ENCODE peak calls at places on chromosomes 2 and 18, in four cellular contexts. One of them, this sample, is unnamed.

GRCh38 chr2:73984922-73985317 is 210 bp downstream of the TET3 start:
- DNase-seq in BJ: no peak
- DNase-seq in neural progenitor cell: peak; percentile 83
- DNase-seq in RWPE2: no peak
- DNase-seq in this sample: no peak

GRCh38 chr18:56575819-56576663 is 62.4 kb downstream of the TXNL1 start:
- DNase-seq in neural progenitor cell: peak; percentile 71
- DNase-seq in RWPE2: no peak
- DNase-seq in BJ: peak; percentile 11
- DNase-seq in this sample: no peak

GRCh38 chr2:127403460-127403859 is 14.8 kb upstream of the PROC start:
- DNase-seq in RWPE2: no peak
- DNase-seq in BJ: no peak
- DNase-seq in neural progenitor cell: no peak
- DNase-seq in this sample: no peak

GRCh38 chr2:136332436-136333095 is 214.6 kb upstream of the CXCR4 start:
- DNase-seq in BJ: no peak
- DNase-seq in RWPE2: no peak
- DNase-seq in neural progenitor cell: no peak
- DNase-seq in this sample: no peak

GRCh38 chr18:67726882-67727281 is 210.4 kb upstream of the DSEL start:
- DNase-seq in RWPE2: no peak
- DNase-seq in neural progenitor cell: no peak
- DNase-seq in BJ: no peak
- DNase-seq in this sample: no peak

GRCh38 chr2:80748576-80748975 is 444.0 kb upstream of the LRRTM1 start:
- DNase-seq in RWPE2: no peak
- DNase-seq in BJ: no peak
- DNase-seq in neural progenitor cell: no peak
- DNase-seq in this sample: no peak

GRCh38 chr2:152396051-152396511 is 61.1 kb downstream of the FMNL2 start:
- DNase-seq in RWPE2: no peak
- DNase-seq in neural progenitor cell: no peak
- DNase-seq in BJ: no peak
- DNase-seq in this sample: no peak

GRCh38 chr2:15734871-15735737 is 143.4 kb downstream of the DDX1 start:
- DNase-seq in BJ: no peak
- DNase-seq in RWPE2: no peak
- DNase-seq in neural progenitor cell: no peak
- DNase-seq in this sample: no peak

GRCh38 chr18:59639821-59640220 is 57.4 kb downstream of the CCBE1 start:
- DNase-seq in BJ: no peak
- DNase-seq in neural progenitor cell: no peak
- DNase-seq in RWPE2: no peak
- DNase-seq in this sample: no peak

GRCh38 chr2:64888591-64889309 is 100.4 kb upstream of the SLC1A4 start:
- DNase-seq in neural progenitor cell: no peak
- DNase-seq in RWPE2: no peak
- DNase-seq in BJ: no peak
- DNase-seq in this sample: no peak

GRCh38 chr2:85133751-85134254 is 611 bp downstream of the TCF7L1 start:
- DNase-seq in RWPE2: peak; percentile 70
- DNase-seq in neural progenitor cell: no peak
- DNase-seq in BJ: no peak
- DNase-seq in this sample: peak; percentile 28

GRCh38 chr2:134836986-134837385 is 1.4 kb upstream of the ACMSD start:
- DNase-seq in RWPE2: no peak
- DNase-seq in BJ: peak; percentile 85
- DNase-seq in neural progenitor cell: no peak
- DNase-seq in this sample: no peak

GRCh38 chr18:49788327-49788908 is 24.9 kb downstream of the ACAA2 start:
- DNase-seq in neural progenitor cell: no peak
- DNase-seq in RWPE2: no peak
- DNase-seq in BJ: no peak
- DNase-seq in this sample: no peak

GRCh38 chr2:186561467-186562208 is 28.2 kb upstream of the ITGAV start:
- DNase-seq in neural progenitor cell: no peak
- DNase-seq in BJ: no peak
- DNase-seq in RWPE2: no peak
- DNase-seq in this sample: no peak

GRCh38 chr2:120653026-120653425 is 82.6 kb upstream of the GLI2 start:
- DNase-seq in neural progenitor cell: no peak
- DNase-seq in BJ: no peak
- DNase-seq in RWPE2: no peak
- DNase-seq in this sample: no peak
- H3K36me3 ChIP-seq in neural progenitor cell: no peaks in the 10 kb centered on the region
- H3K36me3 ChIP-seq in BJ: no peaks in the 10 kb centered on the region
- H3K36me3 ChIP-seq in RWPE2: no peaks in the 10 kb centered on the region
- H3K36me3 ChIP-seq in this sample: no peaks in the 10 kb centered on the region

GRCh38 chr2:205732314-205732713 is 50.0 kb downstream of the NRP2 start:
- DNase-seq in neural progenitor cell: no peak
- DNase-seq in RWPE2: no peak
- DNase-seq in BJ: no peak
- DNase-seq in this sample: no peak

GRCh38 chr2:205731521-205731965 is 49.2 kb downstream of the NRP2 start:
- DNase-seq in BJ: no peak
- DNase-seq in neural progenitor cell: no peak
- DNase-seq in RWPE2: no peak
- DNase-seq in this sample: no peak

GRCh38 chr2:205730701-205731271 is 48.5 kb downstream of the NRP2 start:
- DNase-seq in BJ: no peak
- DNase-seq in RWPE2: no peak
- DNase-seq in neural progenitor cell: no peak
- DNase-seq in this sample: no peak

GRCh38 chr2:205733082-205733481 is 50.8 kb downstream of the NRP2 start:
- DNase-seq in neural progenitor cell: no peak
- DNase-seq in RWPE2: no peak
- DNase-seq in BJ: no peak
- DNase-seq in this sample: peak; percentile 52

DNA sequence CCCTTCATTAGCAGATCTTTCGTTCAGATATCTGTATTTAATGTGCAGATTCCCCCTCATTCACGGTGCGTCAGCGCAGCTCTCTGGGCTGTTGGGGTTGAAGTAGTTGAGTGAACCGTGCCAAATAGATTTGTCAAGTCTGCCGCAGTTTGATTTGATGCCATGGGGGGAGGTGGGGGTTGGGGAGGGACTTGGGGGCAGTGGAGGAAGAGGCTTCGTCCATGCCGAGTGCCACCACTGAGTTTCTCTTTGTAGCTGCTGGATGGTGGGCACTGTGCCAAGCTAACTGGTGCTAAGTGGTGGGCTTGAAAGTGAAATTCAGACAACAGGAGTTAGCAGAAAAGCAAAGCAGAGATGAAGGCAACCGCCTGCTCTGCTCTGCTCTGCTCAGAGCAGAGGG is 47.9 kb downstream of the NRP2 start:
- DNase-seq in RWPE2: no peak
- DNase-seq in neural progenitor cell: no peak
- DNase-seq in BJ: no peak
- DNase-seq in this sample: no peak
- H3K36me3 ChIP-seq in RWPE2: peaks cover 14% of the 10 kb centered on the region
- H3K36me3 ChIP-seq in neural progenitor cell: no peaks in the 10 kb centered on the region
- H3K36me3 ChIP-seq in BJ: no peaks in the 10 kb centered on the region
- H3K36me3 ChIP-seq in this sample: no peaks in the 10 kb centered on the region

DNA sequence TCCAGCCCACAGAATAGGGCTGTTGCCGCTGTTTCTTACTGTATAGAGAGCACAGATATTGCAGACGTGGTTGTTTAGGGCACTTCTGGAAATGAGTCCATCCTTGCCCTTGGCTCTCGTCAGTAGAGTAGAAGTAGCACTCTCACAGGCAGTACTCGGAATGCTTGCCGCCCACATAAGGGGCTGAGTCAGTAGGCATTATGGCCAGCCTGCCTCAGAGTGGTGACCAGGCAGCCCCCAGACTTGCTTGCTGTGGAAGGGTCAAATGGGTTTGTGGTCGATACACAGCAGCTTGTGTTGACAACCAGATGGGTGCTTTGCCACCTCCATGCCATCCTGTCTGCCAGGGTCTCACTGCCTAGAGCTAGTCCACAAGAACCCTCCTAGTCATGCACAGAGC is 38.7 kb downstream of the PLEKHB2 start:
- DNase-seq in RWPE2: no peak
- DNase-seq in BJ: no peak
- DNase-seq in neural progenitor cell: no peak
- DNase-seq in this sample: no peak
- H3K36me3 ChIP-seq in RWPE2: peaks cover 52% of the 10 kb centered on the region
- H3K36me3 ChIP-seq in BJ: peaks cover 17% of the 10 kb centered on the region
- H3K36me3 ChIP-seq in neural progenitor cell: peaks cover 5% of the 10 kb centered on the region
- H3K36me3 ChIP-seq in this sample: no peaks in the 10 kb centered on the region

GRCh38 chr2:218230882-218231281 is 13.9 kb downstream of the ARPC2 start:
- DNase-seq in neural progenitor cell: no peak
- DNase-seq in BJ: no peak
- DNase-seq in RWPE2: no peak
- DNase-seq in this sample: no peak

GRCh38 chr2:218226903-218227302 is 9.9 kb downstream of the ARPC2 start:
- DNase-seq in neural progenitor cell: no peak
- DNase-seq in RWPE2: no peak
- DNase-seq in BJ: no peak
- DNase-seq in this sample: no peak

GRCh38 chr2:218228366-218229092 is 11.5 kb downstream of the ARPC2 start:
- DNase-seq in BJ: no peak
- DNase-seq in RWPE2: no peak
- DNase-seq in neural progenitor cell: no peak
- DNase-seq in this sample: no peak

GRCh38 chr2:218229239-218229638 is 12.2 kb downstream of the ARPC2 start:
- DNase-seq in BJ: peak; percentile 80
- DNase-seq in neural progenitor cell: no peak
- DNase-seq in RWPE2: no peak
- DNase-seq in this sample: no peak

GRCh38 chr2:218229851-218230250 is 12.9 kb downstream of the ARPC2 start:
- DNase-seq in BJ: no peak
- DNase-seq in RWPE2: no peak
- DNase-seq in neural progenitor cell: no peak
- DNase-seq in this sample: no peak
- H3K36me3 ChIP-seq in BJ: peaks cover 26% of the 10 kb centered on the region
- H3K36me3 ChIP-seq in RWPE2: peaks cover 95% of the 10 kb centered on the region
- H3K36me3 ChIP-seq in neural progenitor cell: peaks cover 15% of the 10 kb centered on the region
- H3K36me3 ChIP-seq in this sample: no peaks in the 10 kb centered on the region

GRCh38 chr18:62576858-62577512 is 54.2 kb downstream of the ZCCHC2 start:
- DNase-seq in RWPE2: no peak
- DNase-seq in BJ: no peak
- DNase-seq in neural progenitor cell: no peak
- DNase-seq in this sample: no peak
- H3K36me3 ChIP-seq in RWPE2: peaks cover 16% of the 10 kb centered on the region
- H3K36me3 ChIP-seq in BJ: peaks cover 8% of the 10 kb centered on the region
- H3K36me3 ChIP-seq in neural progenitor cell: no peaks in the 10 kb centered on the region
- H3K36me3 ChIP-seq in this sample: no peaks in the 10 kb centered on the region

GRCh38 chr2:105889046-105889445 is 144.3 kb downstream of the NCK2 start:
- DNase-seq in neural progenitor cell: no peak
- DNase-seq in BJ: no peak
- DNase-seq in RWPE2: no peak
- DNase-seq in this sample: no peak
- H3K36me3 ChIP-seq in neural progenitor cell: no peaks in the 10 kb centered on the region
- H3K36me3 ChIP-seq in BJ: no peaks in the 10 kb centered on the region
- H3K36me3 ChIP-seq in RWPE2: peaks cover 24% of the 10 kb centered on the region
- H3K36me3 ChIP-seq in this sample: peaks cover 8% of the 10 kb centered on the region

GRCh38 chr2:99403084-99403483 is 65.9 kb downstream of the EIF5B start:
- DNase-seq in BJ: no peak
- DNase-seq in RWPE2: no peak
- DNase-seq in neural progenitor cell: no peak
- DNase-seq in this sample: no peak

GRCh38 chr2:99403524-99403923 is 66.3 kb downstream of the EIF5B start:
- DNase-seq in RWPE2: no peak
- DNase-seq in BJ: no peak
- DNase-seq in neural progenitor cell: no peak
- DNase-seq in this sample: no peak

GRCh38 chr2:99404800-99405669 is 67.8 kb downstream of the EIF5B start:
- DNase-seq in neural progenitor cell: no peak
- DNase-seq in RWPE2: no peak
- DNase-seq in BJ: no peak
- DNase-seq in this sample: no peak

GRCh38 chr2:99406137-99406536 is 68.9 kb downstream of the EIF5B start:
- DNase-seq in RWPE2: no peak
- DNase-seq in neural progenitor cell: no peak
- DNase-seq in BJ: no peak
- DNase-seq in this sample: no peak

DNA sequence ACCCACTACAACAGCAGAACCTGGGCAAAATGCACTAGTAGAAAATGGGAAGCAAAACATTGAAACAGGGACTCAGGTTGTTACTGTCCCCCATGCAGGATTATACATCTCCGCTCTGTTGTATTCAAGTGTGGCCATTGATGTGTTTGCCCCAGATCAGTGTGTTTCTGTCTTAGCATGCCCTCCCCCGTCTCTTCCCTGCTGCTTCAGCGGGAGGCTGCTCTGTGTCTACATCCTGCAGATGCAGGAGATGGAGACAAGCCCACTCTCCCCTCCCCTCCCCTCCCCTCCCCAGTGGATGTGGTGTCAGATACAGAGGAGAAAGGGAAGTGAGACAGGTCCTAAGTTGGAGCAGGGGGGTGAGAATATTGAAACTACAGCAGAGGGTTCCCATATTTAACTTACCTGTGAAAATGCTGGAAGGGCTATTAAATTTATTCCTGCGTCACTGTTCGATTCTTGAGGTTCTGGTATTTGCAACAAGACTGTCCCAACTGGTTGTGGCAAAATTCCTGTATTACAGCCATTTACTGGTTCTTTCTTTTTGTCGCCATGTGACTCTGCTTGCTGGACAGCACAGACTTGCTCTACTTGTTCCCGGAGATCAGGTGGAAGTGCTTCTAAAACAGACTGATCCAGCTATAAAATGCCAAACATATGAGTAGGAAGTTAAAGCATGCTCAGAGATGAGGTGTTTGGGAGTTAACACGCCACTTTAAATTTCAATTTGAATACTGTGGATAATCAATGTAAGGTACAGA is 67.0 kb downstream of the EIF5B start:
- DNase-seq in BJ: no peak
- DNase-seq in neural progenitor cell: peak; percentile 2
- DNase-seq in RWPE2: no peak
- DNase-seq in this sample: no peak
- H3K36me3 ChIP-seq in BJ: peaks cover 8% of the 10 kb centered on the region
- H3K36me3 ChIP-seq in neural progenitor cell: peaks cover 22% of the 10 kb centered on the region
- H3K36me3 ChIP-seq in RWPE2: peaks cover 98% of the 10 kb centered on the region
- H3K36me3 ChIP-seq in this sample: no peaks in the 10 kb centered on the region

This sample was measured in adrenal gland.